ENCODE peak calls at places on chromosomes 16 and 17, in four cellular contexts. B, J, S and C are unnamed samples.

GRCh38 chr17:72424505-72425117 is 303.8 kb downstream of the SOX9 start:
- DNase-seq in B (no peak), J (no peak), S (no peak), C (no peak)

GRCh38 chr17:56064506-56064905 is 88.8 kb upstream of the ANKFN1 start:
- DNase-seq in B (no peak), J (no peak), S (no peak), C (no peak)

GRCh38 chr17:6067060-6067459 is 3.1 kb upstream of the WSCD1 start:
- DNase-seq in B (no peak), J (no peak), S (no peak), C (no peak)

GRCh38 chr17:65723356-65723928 is 162.0 kb upstream of the AXIN2 start:
- DNase-seq in B (no peak), J (no peak), S (no peak), C (no peak)

GRCh38 chr17:14372905-14373559 is 72.2 kb downstream of the HS3ST3B1 start:
- DNase-seq in B (no peak), J (no peak), S (no peak), C (no peak)

GRCh38 chr17:36591434-36592315 is at the start of gene DHRS11:
- DNase-seq in B (peak; percentile 96), J (peak; percentile 69), S (peak; percentile 53), C (no peak)

GRCh38 chr17:40443196-40443987 is at the start of gene IGFBP4:
- DNase-seq in B (peak; percentile 94), J (peak; percentile 70), S (peak; percentile 37), C (no peak)

GRCh38 chr17:31815212-31815611 is 43.8 kb downstream of the COPRS start:
- DNase-seq in B (no peak), J (no peak), S (no peak), C (no peak)

GRCh38 chr16:64950262-64950661 is 171.6 kb downstream of the CDH11 start:
- DNase-seq in B (no peak), J (no peak), S (no peak), C (no peak)

GRCh38 chr16:86256995-86257394 is 253.3 kb upstream of the FOXF1 start:
- DNase-seq in B (no peak), J (no peak), S (no peak), C (no peak)